ENCODE peak calls at places on chromosomes 7 and 10, in nine cellular contexts. Q, W, A, B, D, K, X, I and S are unnamed samples.

GRCh38 chr10:76209135-76209534 is 777.7 kb downstream of the LRMDA start:
- DNase-seq in Q (no peak), W (no peak), A (peak), B (no peak), D (no peak), K (no peak), X (no peak), I (no peak), S (no peak)

GRCh38 chr7:102138676-102139075 is 148.0 kb upstream of the SH2B2 start:
- DNase-seq in Q (no peak), W (no peak), A (no peak), B (no peak), D (no peak), K (no peak), X (no peak), I (no peak), S (no peak)

GRCh38 chr10:10941106-10941505 is 76.6 kb upstream of the CELF2 start:
- DNase-seq in Q (no peak), W (no peak), A (no peak), B (no peak), D (no peak), K (no peak), X (no peak), I (no peak), S (no peak)

GRCh38 chr10:114761205-114762193 is 60.1 kb upstream of the FHIP2A start:
- DNase-seq in Q (no peak), W (no peak), A (no peak), B (no peak), D (no peak), K (no peak), X (no peak), I (no peak), S (no peak)

GRCh38 chr10:98589007-98589406 is 142.3 kb upstream of the HPS1 start:
- DNase-seq in Q (no peak), W (no peak), A (no peak), B (no peak), D (no peak), K (no peak), X (no peak), I (no peak), S (no peak)

GRCh38 chr10:123858039-123858740 is 33.4 kb downstream of the CPXM2 start:
- DNase-seq in Q (no peak), W (no peak), A (no peak), B (no peak), D (no peak), K (no peak), X (no peak), I (no peak), S (no peak)

GRCh38 chr7:158022601-158023000 is 565.0 kb downstream of the PTPRN2 start:
- DNase-seq in Q (no peak), W (no peak), A (no peak), B (no peak), D (peak), K (no peak), X (no peak), I (peak), S (no peak)

GRCh38 chr10:77592946-77593636 is 44.5 kb downstream of the KCNMA1 start:
- DNase-seq in Q (no peak), W (peak), A (no peak), B (no peak), D (no peak), K (no peak), X (no peak), I (no peak), S (no peak)

GRCh38 chr10:99435986-99436633 is 5.7 kb upstream of the GOT1 start:
- DNase-seq in Q (no peak), W (no peak), A (peak), B (no peak), D (no peak), K (no peak), X (no peak), I (no peak), S (no peak)

GRCh38 chr10:63707254-63707910 is 186.2 kb downstream of the REEP3 start:
- DNase-seq in Q (no peak), W (no peak), A (peak), B (no peak), D (no peak), K (no peak), X (no peak), I (no peak), S (no peak)

GRCh38 chr7:25735674-25736242 is 416.2 kb upstream of the NFE2L3 start:
- DNase-seq in Q (no peak), W (no peak), A (no peak), B (no peak), D (no peak), K (no peak), X (no peak), I (no peak), S (no peak)

GRCh38 chr10:19119191-19119590 is 70.6 kb downstream of the MALRD1 start:
- DNase-seq in Q (no peak), W (no peak), A (no peak), B (no peak), D (no peak), K (no peak), X (no peak), I (no peak), S (no peak)

GRCh38 chr7:101875215-101875846 is 57.9 kb downstream of the CUX1 start:
- DNase-seq in Q (no peak), W (no peak), A (no peak), B (no peak), D (no peak), K (no peak), X (no peak), I (no peak), S (no peak)

GRCh38 chr10:46231087-46231486 is 55.7 kb upstream of the ANTXRL start:
- DNase-seq in Q (peak), W (no peak), A (no peak), B (no peak), D (no peak), K (peak), X (no peak), I (peak), S (peak)

GRCh38 chr10:112189465-112189864 is 5.9 kb upstream of the GPAM start:
- DNase-seq in Q (no peak), W (no peak), A (no peak), B (no peak), D (no peak), K (no peak), X (no peak), I (no peak), S (no peak)

GRCh38 chr10:59362991-59363390 is 642 bp upstream of the FAM13C start:
- DNase-seq in Q (peak), W (peak), A (no peak), B (peak), D (peak), K (peak), X (peak), I (peak), S (peak)

GRCh38 chr7:29345590-29345989 is 151.0 kb downstream of the CHN2 start:
- DNase-seq in Q (no peak), W (peak), A (peak), B (no peak), D (no peak), K (no peak), X (peak), I (no peak), S (peak)

GRCh38 chr7:139893999-139894398 is 64.9 kb downstream of the TBXAS1 start:
- DNase-seq in Q (no peak), W (no peak), A (peak), B (no peak), D (no peak), K (no peak), X (no peak), I (no peak), S (no peak)

GRCh38 chr7:99839560-99840011 is 11.8 kb downstream of the CYP3A43 start:
- DNase-seq in Q (no peak), W (no peak), A (no peak), B (no peak), D (no peak), K (no peak), X (peak), I (no peak), S (no peak)

GRCh38 chr7:94763268-94763667 is 107.3 kb upstream of the SGCE start:
- DNase-seq in Q (peak), W (no peak), A (no peak), B (no peak), D (no peak), K (no peak), X (no peak), I (no peak), S (no peak)

GRCh38 chr7:30285067-30285530 is 702 bp downstream of the ZNRF2 start:
- DNase-seq in Q (peak), W (peak), A (no peak), B (peak), D (peak), K (peak), X (peak), I (no peak), S (peak)

GRCh38 chr10:116115233-116115632 is 157.8 kb downstream of the GFRA1 start:
- DNase-seq in Q (no peak), W (no peak), A (no peak), B (no peak), D (no peak), K (no peak), X (no peak), I (no peak), S (no peak)

GRCh38 chr7:107559864-107560263 is 3.9 kb downstream of the COG5 start:
- DNase-seq in Q (no peak), W (no peak), A (no peak), B (no peak), D (no peak), K (no peak), X (no peak), I (no peak), S (no peak)

GRCh38 chr10:102645741-102646609 is 1.7 kb downstream of the TRIM8 start:
- DNase-seq in Q (peak), W (peak), A (peak), B (peak), D (peak), K (peak), X (peak), I (peak), S (peak)

GRCh38 chr10:114281461-114281860 is 42.4 kb downstream of the VWA2 start:
- DNase-seq in Q (no peak), W (no peak), A (no peak), B (no peak), D (peak), K (peak), X (peak), I (peak), S (no peak)

GRCh38 chr7:41052736-41053135 is 650.2 kb downstream of the INHBA start:
- DNase-seq in Q (no peak), W (no peak), A (no peak), B (no peak), D (no peak), K (no peak), X (no peak), I (no peak), S (no peak)

GRCh38 chr7:21542891-21543527 is at the start of gene DNAH11:
- DNase-seq in Q (peak), W (peak), A (no peak), B (no peak), D (no peak), K (peak), X (peak), I (no peak), S (peak)

GRCh38 chr7:7157177-7157886 is 25.0 kb upstream of the C1GALT1 start:
- DNase-seq in Q (no peak), W (no peak), A (peak), B (no peak), D (no peak), K (no peak), X (no peak), I (no peak), S (no peak)

GRCh38 chr7:151876112-151876898 is 610 bp downstream of the PRKAG2 start:
- DNase-seq in Q (peak), W (peak), A (peak), B (peak), D (peak), K (peak), X (peak), I (peak), S (peak)

GRCh38 chr7:151875862-151876111 is 1.1 kb downstream of the PRKAG2 start:
- DNase-seq in Q (no peak), W (no peak), A (no peak), B (no peak), D (no peak), K (no peak), X (no peak), I (no peak), S (no peak)

GRCh38 chr7:151877911-151878835 is 1.3 kb upstream of the PRKAG2 start:
- DNase-seq in Q (peak), W (no peak), A (no peak), B (peak), D (no peak), K (no peak), X (no peak), I (no peak), S (no peak)

GRCh38 chr7:151880688-151881087 is 3.8 kb upstream of the PRKAG2 start:
- DNase-seq in Q (no peak), W (no peak), A (no peak), B (no peak), D (no peak), K (no peak), X (no peak), I (no peak), S (no peak)

DNA sequence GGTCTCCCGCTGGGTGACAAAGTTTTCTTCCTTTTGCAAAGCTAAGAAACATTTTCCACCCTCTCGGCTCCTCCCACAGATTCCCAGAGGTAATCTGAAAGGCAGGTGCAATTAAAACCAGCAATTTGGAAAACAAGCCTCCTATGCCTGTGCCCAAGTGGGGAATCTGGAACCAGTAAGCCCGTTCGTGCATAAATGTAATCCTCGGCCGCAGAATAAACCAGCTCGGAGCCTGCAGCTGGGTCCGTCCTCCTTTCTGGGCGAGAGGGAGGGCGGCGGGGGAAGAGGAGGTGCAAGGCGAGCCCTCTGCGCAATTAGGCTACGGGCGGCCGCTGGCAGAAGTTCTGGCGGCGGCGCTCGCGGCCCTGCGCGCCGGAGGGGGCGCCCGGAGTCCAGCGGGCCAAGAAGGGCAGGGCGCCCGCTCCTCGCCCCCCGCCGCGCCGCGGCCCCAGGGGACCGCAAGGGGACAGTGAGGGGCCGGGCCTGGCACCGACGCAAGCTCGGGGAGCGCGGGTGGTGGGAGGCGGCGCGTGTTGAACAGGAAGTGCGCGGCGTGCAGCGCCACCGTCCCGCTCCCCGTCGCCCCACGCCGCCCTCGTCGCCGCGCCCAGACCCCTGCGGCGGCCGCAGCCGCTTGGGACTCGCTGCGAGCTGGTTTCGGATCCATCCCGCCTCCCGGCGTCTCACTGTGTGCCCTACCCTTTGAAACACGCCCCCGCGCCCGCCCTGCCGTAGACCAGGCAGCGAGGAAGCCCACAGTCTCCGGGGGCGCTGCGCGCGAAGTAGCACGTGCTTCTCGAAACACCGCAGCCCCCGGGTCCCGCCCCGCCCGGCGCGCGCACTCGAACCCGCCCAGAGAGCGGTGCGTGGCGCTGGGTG is at the start of gene PRKAG2:
- DNase-seq in Q (peak), W (peak), A (peak), B (peak), D (peak), K (peak), X (peak), I (no peak), S (peak)
- TF ChIP-seq POLR2A in Q (no peak), W (peak), A (peak), B (peak), D (peak), K (no peak), X (peak), I (no peak), S (no peak)

GRCh38 chr10:90723416-90724068 is 134.3 kb downstream of the HTR7 start:
- DNase-seq in Q (no peak), W (no peak), A (no peak), B (no peak), D (no peak), K (no peak), X (no peak), I (no peak), S (no peak)

GRCh38 chr10:90712529-90712928 is 145.3 kb downstream of the HTR7 start:
- DNase-seq in Q (no peak), W (no peak), A (no peak), B (no peak), D (no peak), K (no peak), X (no peak), I (no peak), S (no peak)

GRCh38 chr10:90722832-90723231 is 135.0 kb downstream of the HTR7 start:
- DNase-seq in Q (no peak), W (no peak), A (no peak), B (no peak), D (no peak), K (no peak), X (no peak), I (no peak), S (no peak)

GRCh38 chr10:90718185-90718584 is 139.7 kb downstream of the HTR7 start:
- DNase-seq in Q (no peak), W (no peak), A (no peak), B (no peak), D (no peak), K (no peak), X (no peak), I (no peak), S (no peak)
- TF ChIP-seq CTCF in Q (no peak), W (no peak), A (no peak), B (no peak), D (no peak), K (no peak), X (no peak), I (no peak), S (no peak)

GRCh38 chr7:74233655-74234280 is 20.4 kb downstream of the RFC2 start:
- DNase-seq in Q (no peak), W (no peak), A (peak), B (no peak), D (no peak), K (no peak), X (no peak), I (no peak), S (no peak)

GRCh38 chr7:74236284-74236683 is 17.9 kb downstream of the RFC2 start:
- DNase-seq in Q (no peak), W (no peak), A (peak), B (no peak), D (no peak), K (no peak), X (no peak), I (no peak), S (no peak)

GRCh38 chr7:74231232-74231590 is 21.4 kb downstream of the LAT2 start:
- DNase-seq in Q (no peak), W (no peak), A (peak), B (no peak), D (no peak), K (no peak), X (no peak), I (no peak), S (no peak)

GRCh38 chr7:74235525-74236269 is 18.5 kb downstream of the RFC2 start:
- DNase-seq in Q (no peak), W (no peak), A (peak), B (no peak), D (no peak), K (no peak), X (no peak), I (no peak), S (no peak)

DNA sequence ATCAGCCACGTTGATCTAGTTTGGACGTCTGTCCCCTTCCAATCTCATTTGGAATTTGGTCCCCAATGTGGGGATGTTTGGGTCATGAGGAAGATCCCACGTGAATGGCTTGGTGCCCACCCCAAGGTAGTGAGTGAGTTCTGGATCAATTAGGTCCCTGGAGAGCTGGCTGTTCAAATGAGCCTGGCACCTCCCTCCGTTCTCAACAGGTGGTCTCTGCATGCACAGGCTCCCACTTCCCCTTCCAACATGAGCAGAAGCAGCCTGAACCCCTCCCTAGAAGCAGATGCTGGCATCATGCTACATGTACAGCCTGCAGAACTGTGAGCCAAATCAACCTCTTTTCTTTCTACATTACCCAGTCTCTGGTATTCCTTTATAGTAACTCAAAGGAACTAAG is 19.6 kb downstream of the RFC2 start:
- DNase-seq in Q (no peak), W (no peak), A (peak), B (no peak), D (no peak), K (no peak), X (no peak), I (no peak), S (no peak)
- TF ChIP-seq POLR2A in Q (no peak), W (no peak), A (no peak), B (no peak), D (no peak), K (no peak), X (no peak), I (no peak), S (no peak)

DNA sequence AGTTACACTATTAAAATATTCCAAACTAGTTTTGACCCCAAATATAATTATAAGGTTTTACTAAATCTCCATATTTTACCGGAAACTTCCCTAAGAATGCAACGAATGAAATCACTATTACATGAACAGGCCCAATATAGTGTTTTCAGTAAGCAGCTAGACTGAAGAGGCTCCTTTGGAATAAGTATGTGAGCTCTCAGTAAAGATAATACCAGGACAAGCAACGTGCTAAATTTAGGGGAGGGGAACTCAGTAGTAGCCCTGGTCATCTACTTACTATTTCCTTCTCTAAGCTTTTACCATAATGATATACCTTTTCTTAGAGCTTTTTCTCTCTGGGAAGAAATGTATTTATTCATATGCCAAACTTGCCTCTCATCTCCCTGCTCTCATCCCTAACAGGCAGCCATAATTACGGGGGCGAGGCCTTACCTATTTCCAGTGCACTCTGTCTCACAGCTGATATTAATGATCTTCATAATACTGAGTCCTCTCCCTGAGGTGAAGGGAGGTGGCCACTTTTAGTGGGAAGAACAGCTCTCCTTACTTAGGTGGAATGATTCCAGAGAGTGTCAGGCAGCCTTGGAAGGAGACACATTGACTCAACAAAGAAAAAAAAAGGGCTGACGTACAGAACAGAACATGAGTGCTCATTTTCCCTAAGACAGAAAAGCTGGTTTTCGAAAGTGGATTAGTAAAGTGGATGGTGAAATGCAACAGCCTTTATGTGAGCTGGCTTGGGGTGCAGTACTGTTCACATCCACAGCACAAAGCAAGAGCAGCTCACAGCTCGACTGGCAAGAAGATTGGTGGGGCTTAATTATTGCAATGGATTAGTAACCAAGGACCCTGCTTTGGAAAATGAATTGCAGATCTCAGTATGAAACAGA is 165.4 kb downstream of the GLI3 start:
- DNase-seq in Q (no peak), W (no peak), A (peak), B (no peak), D (no peak), K (no peak), X (no peak), I (no peak), S (no peak)
- TF ChIP-seq CTCF in Q (no peak), W (no peak), A (no peak), B (no peak), D (peak), K (peak), X (no peak), I (peak), S (no peak)

GRCh38 chr7:91880413-91881241 is at the start of gene MTERF1:
- DNase-seq in Q (peak), W (peak), A (peak), B (peak), D (peak), K (peak), X (peak), I (peak), S (peak)
- TF ChIP-seq POLR2A in Q (no peak), W (no peak), A (peak), B (no peak), D (no peak), K (no peak), X (peak), I (no peak), S (no peak)

GRCh38 chr10:28541695-28542365 is 8.9 kb downstream of the WAC start:
- DNase-seq in Q (no peak), W (no peak), A (no peak), B (no peak), D (no peak), K (no peak), X (no peak), I (no peak), S (no peak)
- TF ChIP-seq CTCF in Q (no peak), W (no peak), A (no peak), B (no peak), D (no peak), K (no peak), X (no peak), I (no peak), S (no peak)